ENCODE peak calls at places on chromosome 11, in five cellular contexts. B is left kidney, Z is GM20000, G is NCI-H1092, V is posterior vena cava. Y is an unnamed sample.

GRCh38 chr11:68380786-68381622 is 68.6 kb downstream of the LRP5 start:
- DNase-seq in B (peak), Z (no peak), G (no peak), V (no peak), Y (no peak)

GRCh38 chr11:116563028-116563712 is 209.6 kb downstream of the BUD13 start:
- DNase-seq in B (peak), Z (no peak), G (peak), V (no peak), Y (no peak)

GRCh38 chr11:64880240-64881001 is 2.0 kb upstream of the EHD1 start:
- DNase-seq in B (no peak), Z (peak), G (no peak), V (no peak), Y (no peak)

GRCh38 chr11:1260023-1260501 is 37.2 kb downstream of the MUC5B start:
- DNase-seq in B (no peak), Z (peak), G (no peak), V (no peak), Y (no peak)

GRCh38 chr11:107757661-107758060 is 45.8 kb upstream of the SLN start:
- DNase-seq in B (no peak), Z (no peak), G (no peak), V (no peak), Y (no peak)

GRCh38 chr11:83464181-83464580 is 178.0 kb upstream of the CCDC90B start:
- DNase-seq in B (no peak), Z (no peak), G (no peak), V (no peak), Y (no peak)

GRCh38 chr11:35174666-35175065 is 35.7 kb downstream of the CD44 start:
- DNase-seq in B (no peak), Z (no peak), G (no peak), V (no peak), Y (no peak)

GRCh38 chr11:118163494-118163893 is 10.9 kb upstream of the SCN4B start:
- DNase-seq in B (no peak), Z (no peak), G (no peak), V (no peak), Y (no peak)

GRCh38 chr11:44978279-44978960 is 27.7 kb upstream of the TP53I11 start:
- DNase-seq in B (no peak), Z (no peak), G (no peak), V (no peak), Y (no peak)

GRCh38 chr11:121909571-121909970 is 206.4 kb downstream of the BLID start:
- DNase-seq in B (no peak), Z (no peak), G (no peak), V (no peak), Y (no peak)

GRCh38 chr11:134764367-134764766 is 352.3 kb upstream of the B3GAT1 start:
- DNase-seq in B (no peak), Z (no peak), G (no peak), V (no peak), Y (peak)

GRCh38 chr11:23112390-23112789 is 252.1 kb upstream of the CCDC179 start:
- DNase-seq in B (peak), Z (no peak), G (no peak), V (no peak), Y (no peak)

Y was measured in mesenteric fat pad.